ENCODE peak calls at places on chromosomes 12 and 14, in nine cellular contexts. T, Z, L, O, V, N, D, W and K are unnamed samples.

GRCh38 chr12:121400332-121401139 is 618 bp downstream of the RNF34 start:
- DNase-seq in V (peak; percentile 41), W (no peak), Z (no peak), O (peak; percentile 24), D (peak; percentile 72), L (peak; percentile 42), T (peak; percentile 71), N (peak; percentile 27), K (peak; percentile 36)

GRCh38 chr14:61388173-61388975 is 67.0 kb downstream of the PRKCH start:
- DNase-seq in T (peak; percentile 30), O (no peak), L (peak; percentile 39), W (no peak), D (no peak), Z (no peak), V (no peak), N (peak; percentile 16), K (no peak)

GRCh38 chr14:72617391-72618011 is 276.4 kb downstream of the DPF3 start:
- DNase-seq in W (no peak), V (no peak), N (no peak), Z (no peak), L (no peak), O (no peak), T (peak; percentile 35), D (no peak), K (no peak)

GRCh38 chr12:40158592-40159111 is 52.8 kb upstream of the SLC2A13 start:
- DNase-seq in T (no peak), Z (no peak), L (no peak), N (no peak), O (no peak), W (no peak), D (no peak), V (peak; percentile 6), K (no peak)

GRCh38 chr12:57477710-57478681 is 1.7 kb downstream of the ARHGAP9 start:
- DNase-seq in V (no peak), O (peak; percentile 33), L (peak; percentile 48), D (no peak), T (no peak), W (no peak), Z (no peak), N (peak; percentile 59), K (peak; percentile 58)

GRCh38 chr12:25681580-25681979 is 128.5 kb upstream of the LMNTD1 start:
- DNase-seq in D (no peak), V (no peak), O (no peak), L (no peak), N (no peak), Z (no peak), T (peak; percentile 58), W (no peak), K (no peak)

GRCh38 chr14:94933411-94933964 is 163.6 kb upstream of the GSC start:
- DNase-seq in W (no peak), D (no peak), Z (no peak), O (no peak), V (no peak), T (peak; percentile 20), N (no peak), L (no peak), K (no peak)

GRCh38 chr12:47184813-47185212 is 105.1 kb upstream of the AMIGO2 start:
- DNase-seq in V (peak; percentile 91), Z (no peak), L (no peak), N (no peak), D (no peak), T (no peak), W (no peak), O (no peak), K (no peak)

GRCh38 chr12:127767631-127768030 is 499.3 kb upstream of the TMEM132C start:
- DNase-seq in V (no peak), L (no peak), T (no peak), O (no peak), N (no peak), W (no peak), Z (no peak), D (no peak), K (no peak)

GRCh38 chr12:123519151-123520001 is 14.1 kb downstream of the RILPL1 start:
- DNase-seq in V (peak; percentile 91), Z (no peak), W (no peak), T (peak; percentile 82), O (no peak), L (peak; percentile 40), D (peak; percentile 77), N (no peak), K (no peak)

GRCh38 chr12:115666168-115666567 is 611.3 kb downstream of the MED13L start:
- DNase-seq in V (no peak), W (no peak), T (no peak), N (no peak), D (no peak), O (no peak), Z (no peak), L (no peak), K (no peak)

GRCh38 chr12:53328043-53328435 is 6.6 kb upstream of the AAAS start:
- DNase-seq in T (peak; percentile 23), O (no peak), W (no peak), Z (no peak), D (no peak), L (no peak), N (no peak), V (no peak), K (no peak)

GRCh38 chr14:104294628-104294982 is 156.2 kb downstream of the KIF26A start:
- DNase-seq in N (no peak), Z (no peak), O (no peak), T (no peak), W (no peak), D (peak; percentile 55), V (no peak), L (no peak), K (no peak)

GRCh38 chr12:53123578-53124351 is 20.5 kb downstream of the SOAT2 start:
- DNase-seq in O (no peak), Z (no peak), V (no peak), N (no peak), T (peak; percentile 84), L (peak; percentile 51), W (no peak), D (no peak), K (no peak)

GRCh38 chr14:93326196-93326595 is 6.6 kb downstream of the BTBD7 start:
- DNase-seq in O (no peak), V (no peak), Z (no peak), T (no peak), D (no peak), N (no peak), L (no peak), W (no peak), K (no peak)

GRCh38 chr12:11709513-11709912 is 60.0 kb downstream of the ETV6 start:
- DNase-seq in O (no peak), T (no peak), W (no peak), L (no peak), D (no peak), N (no peak), V (no peak), Z (no peak), K (no peak)

GRCh38 chr12:22981711-22982110 is 356.7 kb downstream of the ETNK1 start:
- DNase-seq in T (peak; percentile 39), W (no peak), O (no peak), Z (no peak), V (no peak), D (no peak), L (no peak), N (no peak), K (no peak)

GRCh38 chr12:67593041-67593870 is 55.3 kb upstream of the DYRK2 start:
- DNase-seq in L (peak; percentile 11), T (peak; percentile 77), V (peak; percentile 73), D (no peak), Z (no peak), W (no peak), N (no peak), O (no peak), K (no peak)

GRCh38 chr14:37186865-37187264 is 10.9 kb upstream of the MIPOL1 start:
- DNase-seq in O (no peak), V (no peak), Z (no peak), T (no peak), N (no peak), D (no peak), L (no peak), W (no peak), K (no peak)

GRCh38 chr14:104373055-104373854 is 206.3 kb upstream of the C14orf180 start:
- DNase-seq in D (no peak), O (no peak), T (no peak), L (no peak), N (no peak), V (no peak), Z (no peak), W (no peak), K (no peak)

GRCh38 chr12:107461222-107461980 is 224.2 kb upstream of the PWP1 start:
- DNase-seq in N (no peak), D (no peak), V (peak; percentile 71), O (no peak), W (no peak), Z (peak; percentile 42), T (peak; percentile 91), L (peak; percentile 83), K (no peak)

GRCh38 chr12:65568517-65568916 is 255.8 kb upstream of the HMGA2 start:
- DNase-seq in N (no peak), T (no peak), O (no peak), V (no peak), Z (peak; percentile 39), W (no peak), L (peak; percentile 59), D (no peak), K (no peak)

GRCh38 chr12:109840349-109841073 is 7.3 kb upstream of the TRPV4 start:
- DNase-seq in D (no peak), Z (no peak), W (no peak), O (no peak), L (peak; percentile 26), N (no peak), T (peak; percentile 29), V (peak; percentile 57), K (no peak)

GRCh38 chr12:46808317-46808716 is 17.5 kb downstream of the SLC38A4 start:
- DNase-seq in D (no peak), T (no peak), W (no peak), Z (no peak), V (no peak), L (no peak), O (no peak), N (no peak), K (no peak)

GRCh38 chr12:85639834-85640233 is 196.4 kb downstream of the RASSF9 start:
- DNase-seq in N (no peak), W (no peak), O (no peak), T (no peak), L (no peak), Z (no peak), D (no peak), V (no peak), K (no peak)

GRCh38 chr12:992647-993046 is 1.6 kb downstream of the ERC1 start:
- DNase-seq in T (no peak), V (no peak), D (no peak), Z (no peak), W (no peak), O (no peak), N (no peak), L (no peak), K (no peak)

GRCh38 chr12:96000858-96001257 is 4.7 kb upstream of the HAL start:
- DNase-seq in O (no peak), W (no peak), T (no peak), Z (no peak), D (no peak), V (no peak), N (no peak), L (no peak), K (no peak)

GRCh38 chr12:113201187-113202177 is 16.0 kb downstream of the RITA1 start:
- DNase-seq in V (no peak), Z (no peak), N (no peak), D (no peak), W (no peak), T (no peak), L (no peak), O (no peak), K (no peak)

GRCh38 chr12:57751432-57751787 is 700 bp downstream of the CDK4 start:
- DNase-seq in V (no peak), W (no peak), D (no peak), Z (no peak), T (peak; percentile 27), N (no peak), L (no peak), O (no peak), K (no peak)

GRCh38 chr14:74347096-74347794 is 1.0 kb upstream of the VRTN start:
- DNase-seq in O (no peak), T (no peak), N (no peak), Z (no peak), D (no peak), L (no peak), V (no peak), W (no peak), K (no peak)

GRCh38 chr12:24069532-24070395 is 120.3 kb upstream of the SOX5 start:
- DNase-seq in O (no peak), N (no peak), V (no peak), L (peak; percentile 33), T (no peak), D (no peak), Z (no peak), W (no peak), K (no peak)